ENCODE peak calls at places on chromosome 7, in seven cellular contexts. One of them, this sample, is unnamed.

GRCh38 chr7:155491812-155492211 is 33.9 kb downstream of the EN2 start:
- DNase-seq in uterus: no peak
- DNase-seq in GM23338: no peak
- DNase-seq in AG09309: no peak
- DNase-seq in activated naive CD4-positive, alpha-beta T cell: no peak
- DNase-seq in Ammon's horn: no peak
- DNase-seq in heart left ventricle: no peak
- DNase-seq in this sample: no peak

GRCh38 chr7:101906291-101907260 is 89.2 kb downstream of the CUX1 start:
- DNase-seq in uterus: no peak
- DNase-seq in AG09309: no peak
- DNase-seq in GM23338: no peak
- DNase-seq in activated naive CD4-positive, alpha-beta T cell: no peak
- DNase-seq in Ammon's horn: no peak
- DNase-seq in heart left ventricle: no peak
- DNase-seq in this sample: no peak

GRCh38 chr7:37160656-37161055 is 288.0 kb downstream of the ELMO1 start:
- DNase-seq in AG09309: no peak
- DNase-seq in GM23338: no peak
- DNase-seq in heart left ventricle: no peak
- DNase-seq in Ammon's horn: no peak
- DNase-seq in activated naive CD4-positive, alpha-beta T cell: no peak
- DNase-seq in uterus: no peak
- DNase-seq in this sample: no peak

GRCh38 chr7:35725280-35725680 is 30.3 kb upstream of the HERPUD2 start:
- DNase-seq in uterus: no peak
- DNase-seq in activated naive CD4-positive, alpha-beta T cell: no peak
- DNase-seq in AG09309: no peak
- DNase-seq in GM23338: peak; percentile 27
- DNase-seq in heart left ventricle: no peak
- DNase-seq in Ammon's horn: no peak
- DNase-seq in this sample: no peak

GRCh38 chr7:22566176-22566575 is 66.2 kb upstream of the STEAP1B start:
- DNase-seq in uterus: no peak
- DNase-seq in Ammon's horn: no peak
- DNase-seq in activated naive CD4-positive, alpha-beta T cell: no peak
- DNase-seq in AG09309: no peak
- DNase-seq in heart left ventricle: no peak
- DNase-seq in GM23338: no peak
- DNase-seq in this sample: no peak

GRCh38 chr7:129317450-129317849 is 92.6 kb downstream of the AHCYL2 start:
- DNase-seq in Ammon's horn: no peak
- DNase-seq in heart left ventricle: no peak
- DNase-seq in uterus: no peak
- DNase-seq in AG09309: no peak
- DNase-seq in GM23338: no peak
- DNase-seq in activated naive CD4-positive, alpha-beta T cell: no peak
- DNase-seq in this sample: no peak

GRCh38 chr7:141675431-141676210 is 26.3 kb downstream of the DENND11 start:
- DNase-seq in activated naive CD4-positive, alpha-beta T cell: no peak
- DNase-seq in GM23338: no peak
- DNase-seq in heart left ventricle: no peak
- DNase-seq in Ammon's horn: peak; percentile 36
- DNase-seq in uterus: no peak
- DNase-seq in AG09309: no peak
- DNase-seq in this sample: no peak

GRCh38 chr7:53094191-53094590 is 58.8 kb downstream of the POM121L12 start:
- DNase-seq in activated naive CD4-positive, alpha-beta T cell: no peak
- DNase-seq in uterus: no peak
- DNase-seq in heart left ventricle: no peak
- DNase-seq in AG09309: no peak
- DNase-seq in GM23338: no peak
- DNase-seq in Ammon's horn: no peak
- DNase-seq in this sample: no peak

GRCh38 chr7:87380905-87381304 is 35.4 kb downstream of the CROT start:
- DNase-seq in heart left ventricle: no peak
- DNase-seq in uterus: no peak
- DNase-seq in AG09309: no peak
- DNase-seq in GM23338: no peak
- DNase-seq in Ammon's horn: no peak
- DNase-seq in activated naive CD4-positive, alpha-beta T cell: no peak
- DNase-seq in this sample: no peak

GRCh38 chr7:112049555-112049954 is 156.6 kb downstream of the DOCK4 start:
- DNase-seq in AG09309: no peak
- DNase-seq in heart left ventricle: no peak
- DNase-seq in GM23338: no peak
- DNase-seq in Ammon's horn: no peak
- DNase-seq in activated naive CD4-positive, alpha-beta T cell: no peak
- DNase-seq in uterus: no peak
- DNase-seq in this sample: no peak

GRCh38 chr7:47292832-47293309 is 289.0 kb downstream of the TNS3 start:
- DNase-seq in uterus: no peak
- DNase-seq in AG09309: no peak
- DNase-seq in Ammon's horn: no peak
- DNase-seq in GM23338: no peak
- DNase-seq in activated naive CD4-positive, alpha-beta T cell: no peak
- DNase-seq in heart left ventricle: no peak
- DNase-seq in this sample: no peak

GRCh38 chr7:22728416-22729029 is 1.5 kb downstream of the IL6 start:
- DNase-seq in heart left ventricle: no peak
- DNase-seq in Ammon's horn: peak; percentile 47
- DNase-seq in GM23338: peak; percentile 79
- DNase-seq in activated naive CD4-positive, alpha-beta T cell: no peak
- DNase-seq in AG09309: no peak
- DNase-seq in uterus: no peak
- DNase-seq in this sample: no peak

GRCh38 chr7:116180302-116180701 is 30.0 kb upstream of the TES start:
- DNase-seq in AG09309: no peak
- DNase-seq in uterus: peak; percentile 21
- DNase-seq in activated naive CD4-positive, alpha-beta T cell: no peak
- DNase-seq in GM23338: peak; percentile 81
- DNase-seq in heart left ventricle: no peak
- DNase-seq in Ammon's horn: no peak
- DNase-seq in this sample: no peak

GRCh38 chr7:17640730-17641377 is 299.4 kb downstream of the SNX13 start:
- DNase-seq in heart left ventricle: no peak
- DNase-seq in uterus: peak; percentile 19
- DNase-seq in activated naive CD4-positive, alpha-beta T cell: no peak
- DNase-seq in Ammon's horn: no peak
- DNase-seq in AG09309: no peak
- DNase-seq in GM23338: peak; percentile 84
- DNase-seq in this sample: no peak

GRCh38 chr7:34247468-34247867 is 342.1 kb downstream of the BMPER start:
- DNase-seq in activated naive CD4-positive, alpha-beta T cell: no peak
- DNase-seq in Ammon's horn: no peak
- DNase-seq in heart left ventricle: no peak
- DNase-seq in GM23338: no peak
- DNase-seq in uterus: no peak
- DNase-seq in AG09309: no peak
- DNase-seq in this sample: no peak

GRCh38 chr7:104185346-104185745 is 22.5 kb downstream of the ORC5 start:
- DNase-seq in GM23338: no peak
- DNase-seq in heart left ventricle: no peak
- DNase-seq in AG09309: no peak
- DNase-seq in uterus: no peak
- DNase-seq in activated naive CD4-positive, alpha-beta T cell: no peak
- DNase-seq in Ammon's horn: no peak
- DNase-seq in this sample: no peak

This sample was measured in AG04449.